ENCODE peak calls at places on chromosomes 16 and 17, in four cellular contexts. R is A549; Z is CD8-positive, alpha-beta memory T cell; Q is neuronal stem cell. V is an unnamed sample. For H3K4me1, the result is how much of the 10 kb centered on the place peaks cover.

GRCh38 chr16:30354423-30355143 is 525 bp downstream of the CD2BP2 start:
- DNase-seq in R (no peak), Z (no peak), Q (no peak), V (no peak)

GRCh38 chr17:50257574-50258224 is 16.6 kb upstream of the TMEM92 start:
- DNase-seq in R (no peak), Z (no peak), Q (no peak), V (no peak)

GRCh38 chr17:1808649-1809048 is 21.1 kb downstream of the SMYD4 start:
- DNase-seq in R (no peak), Z (no peak), Q (no peak), V (no peak)

GRCh38 chr17:62139141-62139540 is 74.1 kb upstream of the MED13 start:
- DNase-seq in R (no peak), Z (no peak), Q (no peak), V (no peak)

GRCh38 chr17:78623541-78623940 is 46.3 kb upstream of the DNAH17 start:
- DNase-seq in R (no peak), Z (no peak), Q (no peak), V (no peak)

GRCh38 chr16:6095414-6095813 is 997.8 kb upstream of the EEF2KMT start:
- DNase-seq in R (no peak), Z (no peak), Q (no peak), V (no peak)

GRCh38 chr16:83928341-83929055 is 24.5 kb upstream of the OSGIN1 start:
- DNase-seq in R (no peak), Z (no peak), Q (no peak), V (no peak)

GRCh38 chr17:6043405-6043804 is 26.8 kb upstream of the WSCD1 start:
- DNase-seq in R (no peak), Z (no peak), Q (no peak), V (no peak)

GRCh38 chr17:50421308-50422031 is 4.5 kb upstream of the ACSF2 start:
- DNase-seq in R (no peak), Z (no peak), Q (no peak), V (no peak)

GRCh38 chr16:27638833-27639587 is 89.1 kb downstream of the KATNIP start:
- DNase-seq in R (no peak), Z (no peak), Q (no peak), V (no peak)

GRCh38 chr17:68133370-68134045 is 98.0 kb downstream of the KPNA2 start:
- DNase-seq in R (no peak), Z (no peak), Q (no peak), V (peak)

GRCh38 chr16:56932588-56933265 is 785 bp downstream of the HERPUD1 start:
- DNase-seq in R (peak), Z (peak), Q (peak), V (no peak)

GRCh38 chr16:24800586-24800985 is 45.2 kb upstream of the SLC5A11 start:
- DNase-seq in R (peak), Z (no peak), Q (no peak), V (no peak)

GRCh38 chr17:76382305-76382802 is 2.1 kb upstream of the SPHK1 start:
- DNase-seq in R (no peak), Z (no peak), Q (peak), V (no peak)

GRCh38 chr16:88365244-88365865 is 17.4 kb upstream of the ZNF469 start:
- DNase-seq in R (no peak), Z (no peak), Q (no peak), V (no peak)

GRCh38 chr17:1494736-1495253 is 2.3 kb upstream of the MYO1C start:
- DNase-seq in R (no peak), Z (no peak), Q (no peak), V (no peak)

GRCh38 chr16:20911361-20911760 is 10.8 kb downstream of the LYRM1 start:
- DNase-seq in R (no peak), Z (no peak), Q (no peak), V (no peak)

GRCh38 chr16:77998350-77999023 is 23.9 kb upstream of the CLEC3A start:
- DNase-seq in R (no peak), Z (no peak), Q (no peak), V (no peak)

GRCh38 chr16:84913315-84913714 is 93.5 kb downstream of the CRISPLD2 start:
- DNase-seq in R (no peak), Z (no peak), Q (no peak), V (no peak)

GRCh38 chr16:4231886-4232285 is 10.0 kb downstream of the SRL start:
- DNase-seq in R (no peak), Z (no peak), Q (no peak), V (no peak)

GRCh38 chr16:46918905-46919792 is 35.0 kb downstream of the GPT2 start:
- DNase-seq in R (no peak), Z (no peak), Q (peak), V (no peak)

GRCh38 chr17:7914771-7915610 is 1.1 kb downstream of the RNF227 start:
- DNase-seq in R (no peak), Z (no peak), Q (no peak), V (no peak)

GRCh38 chr17:76276461-76277299 is 11.5 kb downstream of the UBALD2 start:
- DNase-seq in R (no peak), Z (no peak), Q (no peak), V (no peak)

GRCh38 chr17:65794572-65794971 is 233.1 kb upstream of the AXIN2 start:
- DNase-seq in R (peak), Z (no peak), Q (no peak), V (no peak)

GRCh38 chr16:57804111-57804837 is 2.0 kb upstream of the KIFC3 start:
- DNase-seq in R (no peak), Z (no peak), Q (no peak), V (no peak)

GRCh38 chr16:65875362-65876199 is 490.9 kb upstream of the CDH5 start:
- DNase-seq in R (no peak), Z (no peak), Q (no peak), V (no peak)

GRCh38 chr17:82013772-82014321 is 8.8 kb downstream of the CENPX start:
- DNase-seq in R (no peak), Z (no peak), Q (no peak), V (no peak)

GRCh38 chr17:64459284-64459747 is 10.4 kb downstream of the MILR1 start:
- DNase-seq in R (peak), Z (no peak), Q (no peak), V (no peak)

GRCh38 chr17:79607941-79608728 is 2.7 kb downstream of the RBFOX3 start:
- DNase-seq in R (peak), Z (no peak), Q (peak), V (no peak)

GRCh38 chr17:62871291-62871690 is 63.2 kb upstream of the MARCHF10 start:
- DNase-seq in R (no peak), Z (no peak), Q (no peak), V (no peak)

GRCh38 chr16:15925631-15926030 is 23.8 kb upstream of the ABCC1 start:
- DNase-seq in R (no peak), Z (no peak), Q (no peak), V (no peak)

GRCh38 chr16:57680842-57681241 is 12.7 kb downstream of the ADGRG3 start:
- DNase-seq in R (no peak), Z (no peak), Q (no peak), V (no peak)

GRCh38 chr16:57128787-57129389 is 36.5 kb downstream of the CPNE2 start:
- DNase-seq in R (no peak), Z (peak), Q (no peak), V (no peak)

GRCh38 chr17:51461578-51462004 is 201.2 kb downstream of the UTP18 start:
- DNase-seq in R (peak), Z (peak), Q (peak), V (peak)

GRCh38 chr17:38469875-38470274 is 41.6 kb downstream of the ARHGAP23 start:
- DNase-seq in R (no peak), Z (no peak), Q (no peak), V (no peak)

GRCh38 chr17:1997587-1998425 is 27.3 kb downstream of the RTN4RL1 start:
- DNase-seq in R (peak), Z (no peak), Q (peak), V (no peak)

DNA sequence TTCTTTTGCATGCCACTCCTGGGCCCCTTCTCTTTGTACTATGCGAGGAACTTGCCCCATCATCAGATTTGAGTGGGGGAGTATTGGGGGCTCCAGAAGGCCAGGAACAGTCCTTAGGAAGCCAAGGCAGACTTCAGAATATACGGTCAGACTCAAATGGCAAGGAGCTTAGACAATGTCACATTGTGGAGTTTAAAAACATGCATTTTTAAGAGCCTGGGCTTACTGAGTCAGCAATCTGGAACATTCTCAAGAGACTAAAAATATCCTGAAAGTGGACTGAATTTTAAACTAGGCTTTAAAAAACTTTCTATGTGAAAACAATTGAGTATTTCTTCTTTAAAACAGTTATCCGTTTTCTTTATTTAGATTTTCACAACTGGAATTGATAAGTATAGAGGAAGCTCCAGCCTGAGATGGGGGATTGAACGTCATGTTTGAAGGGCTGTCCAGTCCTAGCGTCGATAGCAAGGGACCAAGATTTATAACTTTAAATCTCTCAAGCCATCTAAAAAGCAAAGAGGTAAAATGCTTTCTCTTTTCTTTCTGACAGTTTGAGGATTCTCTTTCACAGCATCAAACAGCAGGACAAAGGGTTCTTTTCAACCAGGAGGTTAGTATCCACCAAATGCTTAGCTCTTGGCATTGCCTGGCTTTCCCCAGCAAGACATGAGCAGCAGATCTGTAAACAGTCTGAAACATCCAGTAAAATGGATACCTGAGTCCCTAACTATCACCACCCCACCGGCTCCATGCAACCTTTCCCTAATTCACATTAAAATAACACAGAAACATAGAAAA is 45.8 kb upstream of the CDRT4 start:
- DNase-seq in R (no peak), Z (no peak), Q (no peak), V (no peak)
- H3K27ac ChIP-seq in R (no peak), Z (no peak), Q (no peak), V (no peak)

GRCh38 chr17:3963214-3964201 is 729 bp downstream of the ATP2A3 start:
- DNase-seq in R (no peak), Z (peak), Q (no peak), V (no peak)
- H3K4me1 ChIP-seq in R (under half), Z (under half), Q (under half), V (under half)

DNA sequence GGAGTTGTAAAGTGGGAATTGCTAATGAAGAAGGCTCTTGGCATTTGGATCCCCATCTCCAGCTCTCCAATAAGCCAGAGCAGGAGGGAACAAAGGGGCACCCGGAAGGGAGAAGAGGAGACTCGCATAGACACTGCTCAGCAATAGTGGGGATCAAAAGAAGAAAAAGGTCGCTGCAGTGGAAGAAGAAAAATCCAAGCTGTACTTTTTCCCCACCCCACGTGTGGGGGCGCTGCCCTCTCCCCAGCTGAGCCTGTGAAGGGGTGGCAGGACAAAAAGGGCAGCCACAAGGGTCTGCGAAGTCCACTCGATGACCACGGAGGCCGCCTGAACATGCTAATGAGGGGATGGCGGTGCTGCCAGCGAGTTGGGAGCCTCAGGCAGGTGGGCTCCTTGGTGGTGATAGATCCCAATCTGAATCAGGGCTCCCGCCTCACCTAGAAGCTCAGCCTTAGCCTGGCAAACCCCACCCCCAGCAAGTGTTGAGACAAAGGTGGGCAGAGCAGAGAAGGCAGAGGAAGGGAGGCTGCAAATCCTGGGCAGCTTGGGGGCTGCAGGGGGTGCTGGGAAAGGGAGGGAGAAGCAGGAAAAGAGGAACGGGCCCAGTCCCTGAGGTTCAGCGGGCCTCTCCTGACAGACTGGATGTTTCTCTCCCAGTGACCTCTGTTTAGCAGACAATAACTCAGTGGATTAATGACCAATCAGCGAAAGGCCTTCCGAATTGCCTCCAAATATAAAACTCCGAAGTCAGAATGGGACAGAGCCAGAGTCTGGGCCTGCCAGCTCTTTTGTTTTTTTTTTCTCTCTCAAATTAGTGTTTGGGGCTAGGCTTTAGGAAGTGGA is 14.9 kb upstream of the HOXB2 start:
- DNase-seq in R (no peak), Z (no peak), Q (no peak), V (no peak)
- H3K4me3 ChIP-seq in R (no peak), Z (no peak), Q (no peak), V (no peak)

GRCh38 chr17:9215465-9215864 is 194.2 kb downstream of the NTN1 start:
- DNase-seq in R (no peak), Z (no peak), Q (no peak), V (no peak)

GRCh38 chr17:9218911-9219310 is 197.6 kb downstream of the NTN1 start:
- DNase-seq in R (no peak), Z (no peak), Q (no peak), V (no peak)

GRCh38 chr17:9219631-9220415 is 198.5 kb downstream of the NTN1 start:
- DNase-seq in R (no peak), Z (no peak), Q (no peak), V (no peak)

GRCh38 chr17:9218068-9218635 is 196.8 kb downstream of the NTN1 start:
- DNase-seq in R (no peak), Z (no peak), Q (no peak), V (no peak)

GRCh38 chr17:9217151-9218067 is 196.1 kb downstream of the NTN1 start:
- DNase-seq in R (no peak), Z (no peak), Q (no peak), V (no peak)
- H3K27ac ChIP-seq in R (peak), Z (no peak), Q (no peak), V (no peak)

DNA sequence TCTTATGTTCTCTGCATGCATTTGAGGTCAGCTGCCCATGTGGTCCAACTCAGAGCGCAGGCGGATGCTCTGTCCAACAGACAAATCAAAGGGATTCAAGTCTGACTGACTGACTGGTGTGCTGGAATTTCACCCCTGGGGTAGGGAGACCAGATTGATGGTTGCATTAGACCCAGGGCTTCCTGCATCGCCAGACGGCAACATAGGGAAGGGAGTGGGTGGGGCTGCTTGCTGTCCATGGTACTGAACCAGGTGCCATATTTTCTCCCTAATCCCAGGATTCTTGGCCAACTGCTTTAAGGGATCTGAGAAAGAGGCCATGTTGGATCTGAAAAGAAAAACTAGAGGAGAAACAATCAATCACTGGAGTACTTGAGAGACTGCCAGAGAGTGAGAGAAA is 332.0 kb downstream of the XYLT1 start:
- DNase-seq in R (no peak), Z (no peak), Q (peak), V (no peak)
- H3K4me1 ChIP-seq in R (under half), Z (under half), Q (under half), V (under half)

GRCh38 chr16:75466760-75467159 is 2.3 kb upstream of the TMEM170A start:
- DNase-seq in R (no peak), Z (no peak), Q (no peak), V (no peak)

GRCh38 chr16:75476817-75477216 is 12.3 kb upstream of the TMEM170A start:
- DNase-seq in R (no peak), Z (no peak), Q (no peak), V (no peak)

GRCh38 chr16:75475420-75475847 is 10.9 kb upstream of the TMEM170A start:
- DNase-seq in R (no peak), Z (no peak), Q (no peak), V (no peak)

GRCh38 chr16:75472908-75473877 is 8.7 kb upstream of the TMEM170A start:
- DNase-seq in R (no peak), Z (no peak), Q (no peak), V (no peak)

DNA sequence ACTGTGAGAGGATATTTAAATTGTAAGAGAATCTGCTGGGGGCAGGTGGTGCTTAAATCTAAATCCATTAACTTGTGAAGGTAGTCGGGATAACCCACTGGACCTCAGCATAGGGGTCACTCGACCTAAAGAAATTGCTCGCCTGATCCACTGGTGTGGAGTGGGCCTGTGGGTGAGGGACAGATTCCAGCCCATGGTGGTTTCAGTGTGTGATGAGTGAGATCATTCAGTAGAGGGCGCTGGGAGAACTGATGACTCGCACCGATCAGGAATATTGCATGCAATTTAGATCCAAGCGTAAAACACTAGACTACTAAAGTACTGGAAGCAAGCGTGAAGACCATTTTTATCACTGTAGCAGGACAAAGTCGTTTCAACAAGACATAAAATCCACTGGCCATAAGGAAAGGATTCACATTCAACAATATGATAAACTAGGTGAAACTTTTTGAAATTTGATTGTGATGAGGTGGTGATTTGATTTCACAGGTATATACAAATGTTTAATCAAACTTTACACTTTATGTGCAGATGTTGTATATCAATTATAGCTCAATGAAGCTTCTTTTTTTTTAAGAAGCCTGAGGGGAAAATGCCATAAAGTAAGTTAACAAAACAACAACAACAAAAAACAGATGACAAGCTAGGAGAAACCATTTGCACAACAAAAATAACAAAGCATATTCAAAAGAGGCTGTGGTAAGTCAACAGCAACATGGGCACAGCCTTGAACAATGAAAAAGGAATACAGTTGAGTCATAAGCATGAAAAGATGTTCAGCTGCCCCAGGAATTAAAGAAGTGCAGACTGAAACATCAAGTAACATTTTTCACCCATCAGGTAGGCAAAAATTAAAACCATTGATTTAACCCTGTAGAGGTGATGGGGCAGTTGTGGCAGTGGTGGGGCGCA is 7.5 kb upstream of the TMEM170A start:
- DNase-seq in R (peak), Z (peak), Q (peak), V (no peak)
- H3K4me3 ChIP-seq in R (no peak), Z (no peak), Q (no peak), V (no peak)

GRCh38 chr17:44442806-44443205 is 53.4 kb upstream of the ITGA2B start:
- DNase-seq in R (no peak), Z (no peak), Q (no peak), V (no peak)
- H3K27ac ChIP-seq in R (no peak), Z (no peak), Q (no peak), V (no peak)

DNA sequence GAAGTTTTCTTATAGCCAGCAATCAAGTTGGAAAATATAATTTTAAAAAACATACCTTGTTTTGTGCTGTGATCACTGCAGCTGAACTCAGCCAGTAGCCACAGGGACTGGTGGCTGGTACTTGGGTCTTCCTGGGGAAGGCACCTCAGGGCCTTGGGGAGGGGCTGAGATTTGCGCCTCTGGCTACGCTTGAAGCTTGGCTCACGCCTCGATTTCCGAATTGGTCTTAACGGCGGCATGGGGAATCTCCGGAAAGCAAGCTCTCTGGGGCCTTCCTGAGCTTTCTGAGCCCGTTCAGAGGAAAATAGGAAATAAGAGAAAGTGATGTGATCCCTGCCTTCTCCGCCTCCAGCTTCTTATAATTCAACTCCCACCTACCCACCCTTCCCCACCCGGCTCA is 11.3 kb upstream of the USP7 start:
- DNase-seq in R (no peak), Z (no peak), Q (no peak), V (no peak)
- H3K4me1 ChIP-seq in R (under half), Z (under half), Q (under half), V (under half)

V was measured in iPS DF 6.9.